ENCODE peak calls at places on chromosomes 11 and 22, in eight cellular contexts. E is T follicular helper cell; Z is HEK293T; R is HTR-8/SVneo; F is activated CD8-positive, alpha-beta memory T cell treated with anti-CD3 and anti-CD28 coated beads for 48 hours; I is trophoblast cell; P is stimulated activated CD4-positive, alpha-beta T cell treated with anti-CD3 and anti-CD28 coated beads, TNF-alpha, amount 100 ng/mL, for 24 hours; A is choroid plexus epithelial cell. Y is an unnamed sample.

GRCh38 chr11:70095541-70096252 is 17.6 kb downstream of the ANO1 start:
- DNase-seq in E (no peak), R (peak), F (no peak), P (no peak), A (no peak), Z (no peak), I (no peak), Y (no peak)

GRCh38 chr22:40620464-40621046 is 16.0 kb downstream of the MRTFA start:
- DNase-seq in P (no peak), Z (no peak), A (peak), F (no peak), I (peak), R (no peak), E (no peak), Y (peak)

GRCh38 chr11:129013737-129014475 is 71.2 kb upstream of the TP53AIP1 start:
- DNase-seq in A (no peak), R (no peak), E (no peak), I (no peak), P (no peak), F (no peak), Z (no peak), Y (no peak)

GRCh38 chr11:117016246-117016645 is 82.0 kb downstream of the SIK3 start:
- DNase-seq in A (no peak), F (no peak), R (no peak), P (no peak), Z (no peak), E (no peak), I (no peak), Y (no peak)

GRCh38 chr22:50717709-50718351 is 20.2 kb upstream of the ACR start:
- DNase-seq in F (no peak), Z (no peak), A (no peak), I (no peak), P (no peak), E (no peak), R (no peak), Y (no peak)

GRCh38 chr22:46143491-46144147 is 6.7 kb upstream of the PPARA start:
- DNase-seq in A (no peak), R (no peak), Z (no peak), P (no peak), F (no peak), E (no peak), I (no peak), Y (no peak)

GRCh38 chr11:47904048-47904447 is 55.9 kb upstream of the NUP160 start:
- DNase-seq in F (no peak), A (no peak), E (no peak), Z (no peak), P (no peak), R (no peak), I (peak), Y (no peak)

GRCh38 chr22:46693634-46694422 is 44.2 kb downstream of the CERK start:
- DNase-seq in Z (no peak), F (no peak), P (no peak), A (no peak), R (no peak), I (no peak), E (no peak), Y (no peak)

GRCh38 chr22:38305481-38306448 is 11.5 kb downstream of the CSNK1E start:
- DNase-seq in P (no peak), F (no peak), Z (no peak), A (peak), R (no peak), E (no peak), I (no peak), Y (peak)

GRCh38 chr11:6943131-6943530 is 16.9 kb downstream of the ZNF215 start:
- DNase-seq in P (no peak), F (no peak), Z (no peak), E (no peak), A (peak), I (no peak), R (no peak), Y (peak)

Y was measured in astrocyte of the spinal cord.